ENCODE peak calls at places on chromosomes 4 and X, in six cellular contexts. One of them, this sample, is unnamed.

GRCh38 chr4:147078362-147078761 is 132.7 kb upstream of the TTC29 start:
- DNase-seq in NCI-H2171: no peak
- DNase-seq in left ventricle myocardium superior: no peak
- DNase-seq in T-helper 17 cell: no peak
- DNase-seq in DMS153: no peak
- DNase-seq in H4: no peak
- DNase-seq in this sample: no peak

GRCh38 chr4:137968956-137969709 is 273.0 kb downstream of the SLC7A11 start:
- DNase-seq in NCI-H2171: no peak
- DNase-seq in left ventricle myocardium superior: no peak
- DNase-seq in T-helper 17 cell: no peak
- DNase-seq in DMS153: no peak
- DNase-seq in H4: no peak
- DNase-seq in this sample: no peak

GRCh38 chrX:68898661-68899060 is 69.8 kb downstream of the EFNB1 start:
- DNase-seq in NCI-H2171: no peak
- DNase-seq in left ventricle myocardium superior: no peak
- DNase-seq in T-helper 17 cell: no peak
- DNase-seq in DMS153: no peak
- DNase-seq in H4: no peak
- DNase-seq in this sample: no peak

GRCh38 chr4:145976680-145977079 is 38.1 kb upstream of the ZNF827 start:
- DNase-seq in NCI-H2171: no peak
- DNase-seq in left ventricle myocardium superior: no peak
- DNase-seq in T-helper 17 cell: no peak
- DNase-seq in DMS153: no peak
- DNase-seq in H4: no peak
- DNase-seq in this sample: no peak

GRCh38 chr4:174505012-174505411 is 17.3 kb downstream of the HPGD start:
- DNase-seq in NCI-H2171: no peak
- DNase-seq in left ventricle myocardium superior: no peak
- DNase-seq in T-helper 17 cell: no peak
- DNase-seq in DMS153: no peak
- DNase-seq in H4: no peak
- DNase-seq in this sample: no peak

GRCh38 chr4:13733817-13734216 is 106.3 kb upstream of the BOD1L1 start:
- DNase-seq in NCI-H2171: no peak
- DNase-seq in left ventricle myocardium superior: no peak
- DNase-seq in T-helper 17 cell: no peak
- DNase-seq in DMS153: no peak
- DNase-seq in H4: no peak
- DNase-seq in this sample: no peak

GRCh38 chr4:8607603-8608481 is 15.3 kb downstream of the CPZ start:
- DNase-seq in NCI-H2171: no peak
- DNase-seq in left ventricle myocardium superior: peak; percentile 55
- DNase-seq in T-helper 17 cell: peak; percentile 17
- DNase-seq in DMS153: no peak
- DNase-seq in H4: no peak
- DNase-seq in this sample: no peak

GRCh38 chr4:2792711-2793577 is at the start of gene SH3BP2:
- DNase-seq in NCI-H2171: no peak
- DNase-seq in left ventricle myocardium superior: peak; percentile 95
- DNase-seq in T-helper 17 cell: peak; percentile 66
- DNase-seq in DMS153: no peak
- DNase-seq in H4: peak; percentile 50
- DNase-seq in this sample: no peak

GRCh38 chrX:150683536-150684146 is 9.6 kb upstream of the MTMR1 start:
- DNase-seq in NCI-H2171: no peak
- DNase-seq in left ventricle myocardium superior: no peak
- DNase-seq in T-helper 17 cell: no peak
- DNase-seq in DMS153: no peak
- DNase-seq in H4: peak; percentile 16
- DNase-seq in this sample: peak; percentile 44

GRCh38 chr4:61572160-61572559 is 372.0 kb downstream of the ADGRL3 start:
- DNase-seq in NCI-H2171: no peak
- DNase-seq in left ventricle myocardium superior: no peak
- DNase-seq in T-helper 17 cell: no peak
- DNase-seq in DMS153: no peak
- DNase-seq in H4: peak; percentile 47
- DNase-seq in this sample: no peak

GRCh38 chr4:165355900-165356300 is 22.9 kb upstream of the CPE start:
- DNase-seq in NCI-H2171: peak; percentile 5
- DNase-seq in left ventricle myocardium superior: peak; percentile 31
- DNase-seq in T-helper 17 cell: no peak
- DNase-seq in DMS153: no peak
- DNase-seq in H4: peak; percentile 55
- DNase-seq in this sample: peak; percentile 71

GRCh38 chrX:119266364-119266995 is 30.4 kb downstream of the PGRMC1 start:
- DNase-seq in NCI-H2171: no peak
- DNase-seq in left ventricle myocardium superior: no peak
- DNase-seq in T-helper 17 cell: no peak
- DNase-seq in DMS153: no peak
- DNase-seq in H4: no peak
- DNase-seq in this sample: peak; percentile 17

GRCh38 chr4:4457803-4458550 is 71.1 kb downstream of the NSG1 start:
- DNase-seq in NCI-H2171: no peak
- DNase-seq in left ventricle myocardium superior: no peak
- DNase-seq in T-helper 17 cell: no peak
- DNase-seq in DMS153: no peak
- DNase-seq in H4: no peak
- DNase-seq in this sample: no peak

GRCh38 chr4:186807809-186808634 is 84.4 kb upstream of the FAT1 start:
- DNase-seq in NCI-H2171: no peak
- DNase-seq in left ventricle myocardium superior: no peak
- DNase-seq in T-helper 17 cell: no peak
- DNase-seq in DMS153: no peak
- DNase-seq in H4: no peak
- DNase-seq in this sample: no peak

GRCh38 chr4:8908206-8908893 is 36.7 kb upstream of the HMX1 start:
- DNase-seq in NCI-H2171: no peak
- DNase-seq in left ventricle myocardium superior: no peak
- DNase-seq in T-helper 17 cell: no peak
- DNase-seq in DMS153: no peak
- DNase-seq in H4: no peak
- DNase-seq in this sample: no peak

GRCh38 chr4:108834167-108834566 is 71.3 kb upstream of the ETNPPL start:
- DNase-seq in NCI-H2171: no peak
- DNase-seq in left ventricle myocardium superior: no peak
- DNase-seq in T-helper 17 cell: no peak
- DNase-seq in DMS153: no peak
- DNase-seq in H4: peak; percentile 6
- DNase-seq in this sample: no peak

GRCh38 chr4:170025523-170026252 is 507 bp downstream of the MFAP3L start:
- DNase-seq in NCI-H2171: no peak
- DNase-seq in left ventricle myocardium superior: peak; percentile 38
- DNase-seq in T-helper 17 cell: no peak
- DNase-seq in DMS153: no peak
- DNase-seq in H4: no peak
- DNase-seq in this sample: no peak

GRCh38 chr4:169238445-169238844 is 32.3 kb downstream of the SH3RF1 start:
- DNase-seq in NCI-H2171: no peak
- DNase-seq in left ventricle myocardium superior: no peak
- DNase-seq in T-helper 17 cell: no peak
- DNase-seq in DMS153: no peak
- DNase-seq in H4: no peak
- DNase-seq in this sample: peak; percentile 12

GRCh38 chrX:97123001-97123400 is 239.3 kb downstream of the RPA4 start:
- DNase-seq in NCI-H2171: no peak
- DNase-seq in left ventricle myocardium superior: no peak
- DNase-seq in T-helper 17 cell: no peak
- DNase-seq in DMS153: no peak
- DNase-seq in H4: no peak
- DNase-seq in this sample: no peak

GRCh38 chr4:71303850-71304249 is 35.0 kb upstream of the SLC4A4 start:
- DNase-seq in NCI-H2171: no peak
- DNase-seq in left ventricle myocardium superior: no peak
- DNase-seq in T-helper 17 cell: no peak
- DNase-seq in DMS153: no peak
- DNase-seq in H4: no peak
- DNase-seq in this sample: no peak

GRCh38 chrX:43679778-43680177 is 23.7 kb downstream of the MAOA start:
- DNase-seq in NCI-H2171: no peak
- DNase-seq in left ventricle myocardium superior: no peak
- DNase-seq in T-helper 17 cell: no peak
- DNase-seq in DMS153: no peak
- DNase-seq in H4: no peak
- DNase-seq in this sample: no peak

GRCh38 chr4:47640911-47641310 is 155.8 kb downstream of the ATP10D start:
- DNase-seq in NCI-H2171: no peak
- DNase-seq in left ventricle myocardium superior: no peak
- DNase-seq in T-helper 17 cell: no peak
- DNase-seq in DMS153: no peak
- DNase-seq in H4: no peak
- DNase-seq in this sample: no peak

GRCh38 chr4:165364452-165365080 is 14.2 kb upstream of the CPE start:
- DNase-seq in NCI-H2171: no peak
- DNase-seq in left ventricle myocardium superior: no peak
- DNase-seq in T-helper 17 cell: no peak
- DNase-seq in DMS153: no peak
- DNase-seq in H4: peak; percentile 48
- DNase-seq in this sample: no peak

GRCh38 chr4:8900588-8900987 is 28.9 kb upstream of the HMX1 start:
- DNase-seq in NCI-H2171: no peak
- DNase-seq in left ventricle myocardium superior: peak; percentile 8
- DNase-seq in T-helper 17 cell: no peak
- DNase-seq in DMS153: no peak
- DNase-seq in H4: no peak
- DNase-seq in this sample: no peak

GRCh38 chrX:150504399-150505186 is 63.8 kb upstream of the MTM1 start:
- DNase-seq in NCI-H2171: no peak
- DNase-seq in left ventricle myocardium superior: no peak
- DNase-seq in T-helper 17 cell: no peak
- DNase-seq in DMS153: no peak
- DNase-seq in H4: no peak
- DNase-seq in this sample: no peak

GRCh38 chr4:138669479-138670165 is 346.0 kb upstream of the NOCT start:
- DNase-seq in NCI-H2171: no peak
- DNase-seq in left ventricle myocardium superior: no peak
- DNase-seq in T-helper 17 cell: no peak
- DNase-seq in DMS153: no peak
- DNase-seq in H4: peak; percentile 21
- DNase-seq in this sample: no peak

GRCh38 chr4:103499094-103499493 is 220.7 kb downstream of the TACR3 start:
- DNase-seq in NCI-H2171: no peak
- DNase-seq in left ventricle myocardium superior: no peak
- DNase-seq in T-helper 17 cell: no peak
- DNase-seq in DMS153: no peak
- DNase-seq in H4: no peak
- DNase-seq in this sample: no peak

GRCh38 chrX:39556056-39556455 is 541.7 kb downstream of the BCOR start:
- DNase-seq in NCI-H2171: no peak
- DNase-seq in left ventricle myocardium superior: no peak
- DNase-seq in T-helper 17 cell: no peak
- DNase-seq in DMS153: no peak
- DNase-seq in H4: no peak
- DNase-seq in this sample: no peak

GRCh38 chr4:141851246-141851891 is 215.0 kb downstream of the IL15 start:
- DNase-seq in NCI-H2171: no peak
- DNase-seq in left ventricle myocardium superior: no peak
- DNase-seq in T-helper 17 cell: no peak
- DNase-seq in DMS153: no peak
- DNase-seq in H4: no peak
- DNase-seq in this sample: no peak

GRCh38 chr4:96035727-96036126 is 195.8 kb downstream of the PDHA2 start:
- DNase-seq in NCI-H2171: no peak
- DNase-seq in left ventricle myocardium superior: no peak
- DNase-seq in T-helper 17 cell: no peak
- DNase-seq in DMS153: no peak
- DNase-seq in H4: no peak
- DNase-seq in this sample: peak; percentile 1

GRCh38 chrX:39541881-39542280 is 555.9 kb downstream of the BCOR start:
- DNase-seq in NCI-H2171: no peak
- DNase-seq in left ventricle myocardium superior: no peak
- DNase-seq in T-helper 17 cell: no peak
- DNase-seq in DMS153: no peak
- DNase-seq in H4: no peak
- DNase-seq in this sample: no peak